ENCODE peak calls at places on chromosomes 6 and 20, in ten cellular contexts. R is mesendoderm, W is SK-N-SH, N is GM23338, Y is Karpas-422, B is astrocyte, Z is HepG2, M is HCT116, V is GM12878, E is H9. A is an unnamed sample.

GRCh38 chr20:60572991-60573390 is 614.8 kb downstream of the CDH26 start:
- DNase-seq in R (no peak), W (no peak), N (no peak), Y (no peak), B (no peak), Z (no peak), M (no peak), V (no peak), E (no peak), A (no peak)

GRCh38 chr20:49983848-49984408 is 1.1 kb downstream of the SNAI1 start:
- DNase-seq in R (peak; percentile 31), W (peak; percentile 61), N (no peak), Y (peak; percentile 35), B (peak; percentile 25), Z (no peak), M (no peak), V (no peak), E (no peak), A (no peak)

GRCh38 chr6:170489836-170490235 is 63.3 kb downstream of the PSMB1 start:
- DNase-seq in R (no peak), W (no peak), N (no peak), Y (no peak), B (no peak), Z (no peak), M (no peak), V (no peak), E (no peak), A (no peak)

GRCh38 chr6:33787336-33787953 is 1.5 kb downstream of the LEMD2 start:
- DNase-seq in R (peak; percentile 72), W (no peak), N (no peak), Y (no peak), B (peak; percentile 54), Z (no peak), M (no peak), V (no peak), E (no peak), A (no peak)

GRCh38 chr6:108492131-108492766 is 68.5 kb upstream of the FOXO3 start:
- DNase-seq in R (peak; percentile 28), W (peak; percentile 39), N (peak; percentile 46), Y (peak; percentile 77), B (peak; percentile 36), Z (peak; percentile 25), M (peak; percentile 36), V (no peak), E (no peak), A (peak; percentile 63)

GRCh38 chr6:39051399-39052122 is 3.0 kb downstream of the GLP1R start:
- DNase-seq in R (no peak), W (no peak), N (no peak), Y (no peak), B (no peak), Z (no peak), M (no peak), V (no peak), E (no peak), A (no peak)

GRCh38 chr6:116355796-116356195 is 15.0 kb upstream of the DSE start:
- DNase-seq in R (no peak), W (no peak), N (no peak), Y (no peak), B (no peak), Z (no peak), M (no peak), V (no peak), E (no peak), A (no peak)

GRCh38 chr6:156809034-156809433 is 31.9 kb downstream of the ARID1B start:
- DNase-seq in R (no peak), W (no peak), N (no peak), Y (peak; percentile 83), B (peak; percentile 37), Z (no peak), M (no peak), V (peak; percentile 55), E (no peak), A (no peak)

GRCh38 chr6:48809700-48810099 is 653.4 kb downstream of the MMUT start:
- DNase-seq in R (no peak), W (no peak), N (no peak), Y (no peak), B (no peak), Z (no peak), M (no peak), V (no peak), E (no peak), A (no peak)

GRCh38 chr6:33632603-33633039 is 11.5 kb downstream of the ITPR3 start:
- DNase-seq in R (peak; percentile 94), W (peak; percentile 80), N (peak; percentile 95), Y (peak; percentile 80), B (no peak), Z (peak; percentile 75), M (peak; percentile 37), V (no peak), E (peak; percentile 94), A (peak; percentile 64)

GRCh38 chr6:42742116-42742894 is 3.6 kb downstream of the TBCC start:
- DNase-seq in R (no peak), W (peak; percentile 47), N (no peak), Y (peak; percentile 94), B (peak; percentile 81), Z (no peak), M (no peak), V (no peak), E (no peak), A (no peak)

GRCh38 chr6:89611666-89612065 is 26.9 kb downstream of the LYRM2 start:
- DNase-seq in R (no peak), W (no peak), N (no peak), Y (no peak), B (peak; percentile 48), Z (no peak), M (no peak), V (no peak), E (no peak), A (no peak)

GRCh38 chr6:11947063-11947462 is 65.0 kb upstream of the HIVEP1 start:
- DNase-seq in R (peak; percentile 47), W (no peak), N (peak; percentile 62), Y (peak; percentile 47), B (no peak), Z (no peak), M (no peak), V (no peak), E (no peak), A (no peak)
- H3K79me2 ChIP-seq in R (no peaks in the 10 kb centered on the region), W (no peaks in the 10 kb centered on the region), N (no peaks in the 10 kb centered on the region), Y (no peaks in the 10 kb centered on the region), B (no peaks in the 10 kb centered on the region), Z (no peaks in the 10 kb centered on the region), M (no peaks in the 10 kb centered on the region), V (no peaks in the 10 kb centered on the region), E (no peaks in the 10 kb centered on the region), A (no peaks in the 10 kb centered on the region)

DNA sequence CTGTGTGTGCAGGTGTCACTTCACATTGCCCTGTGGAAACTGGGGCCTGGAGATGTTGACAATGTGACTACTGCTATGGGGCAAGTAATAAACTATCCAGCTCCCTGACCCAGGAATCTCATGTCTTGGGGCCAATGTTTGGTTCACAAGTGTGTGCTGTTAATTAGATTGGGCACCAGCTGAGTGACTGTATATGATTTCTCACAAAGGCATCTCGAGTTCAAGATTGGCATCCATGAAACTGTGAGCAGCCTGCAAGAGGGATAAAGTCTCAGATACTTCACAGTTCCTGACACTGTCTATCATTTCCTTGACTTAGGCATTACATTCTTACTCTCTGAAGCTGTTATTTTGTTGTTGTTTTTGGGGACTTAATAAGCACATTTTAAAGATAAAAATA is 264.0 kb downstream of the PRKN start:
- DNase-seq in R (no peak), W (no peak), N (no peak), Y (no peak), B (no peak), Z (no peak), M (no peak), V (no peak), E (no peak), A (no peak)
- H3K4me1 ChIP-seq in R (no peaks in the 10 kb centered on the region), W (no peaks in the 10 kb centered on the region), N (no peaks in the 10 kb centered on the region), Y (no peaks in the 10 kb centered on the region), B (no peaks in the 10 kb centered on the region), Z (no peaks in the 10 kb centered on the region), M (no peaks in the 10 kb centered on the region), V (no peaks in the 10 kb centered on the region), E (no peaks in the 10 kb centered on the region), A (no peaks in the 10 kb centered on the region)

DNA sequence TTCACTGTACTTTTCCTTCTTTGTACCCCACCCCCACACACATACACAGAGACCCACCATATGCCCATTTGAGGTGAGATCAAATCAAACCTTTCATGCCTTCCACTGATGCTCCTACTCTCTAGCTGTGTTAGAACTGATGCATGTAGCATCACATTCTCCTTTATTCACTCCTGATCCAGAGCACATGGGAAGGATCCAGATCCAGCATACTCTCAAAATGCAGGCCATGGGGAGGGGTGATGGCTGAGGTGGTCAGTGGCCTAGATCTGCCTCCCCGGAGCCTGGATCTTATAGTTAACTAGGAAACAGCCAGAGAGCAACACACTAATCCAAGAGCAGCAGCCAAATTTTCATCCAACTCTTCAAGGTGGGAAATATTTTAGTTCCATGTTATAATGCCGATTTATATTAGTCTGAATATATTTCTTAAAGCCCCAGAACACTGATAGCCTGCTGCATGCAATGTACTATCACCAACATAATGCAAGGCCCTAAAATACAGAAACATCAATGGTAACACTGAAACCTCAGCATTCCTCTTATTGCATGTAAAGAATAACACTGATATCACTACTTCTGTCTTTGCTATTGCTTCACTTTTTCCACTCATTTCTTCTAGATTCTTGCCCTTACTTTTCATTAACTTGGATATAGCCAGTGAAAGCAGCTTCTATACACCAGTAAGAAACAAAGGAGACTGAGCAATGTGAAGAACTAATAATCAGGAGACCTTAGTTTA is 126.8 kb upstream of the BEND6 start:
- DNase-seq in R (peak; percentile 23), W (no peak), N (no peak), Y (no peak), B (peak; percentile 31), Z (no peak), M (no peak), V (no peak), E (no peak), A (no peak)
- H3K79me2 ChIP-seq in R (peaks cover 33% of the 10 kb centered on the region), W (peaks cover 93% of the 10 kb centered on the region), N (peaks cover 89% of the 10 kb centered on the region), Y (no peaks in the 10 kb centered on the region), B (peaks cover 88% of the 10 kb centered on the region), Z (no peaks in the 10 kb centered on the region), M (peaks cover 83% of the 10 kb centered on the region), V (peaks cover 71% of the 10 kb centered on the region), E (peaks cover 9% of the 10 kb centered on the region), A (peaks cover 65% of the 10 kb centered on the region)

GRCh38 chr6:7129360-7129759 is 21.6 kb downstream of the RREB1 start:
- DNase-seq in R (no peak), W (no peak), N (no peak), Y (no peak), B (no peak), Z (no peak), M (no peak), V (no peak), E (no peak), A (no peak)

GRCh38 chr6:7126759-7127158 is 19.0 kb downstream of the RREB1 start:
- DNase-seq in R (no peak), W (no peak), N (no peak), Y (no peak), B (no peak), Z (no peak), M (no peak), V (no peak), E (no peak), A (no peak)

GRCh38 chr6:7132398-7132797 is 24.6 kb downstream of the RREB1 start:
- DNase-seq in R (no peak), W (no peak), N (no peak), Y (no peak), B (no peak), Z (no peak), M (no peak), V (no peak), E (no peak), A (no peak)

GRCh38 chr6:7131390-7131789 is 23.6 kb downstream of the RREB1 start:
- DNase-seq in R (no peak), W (no peak), N (no peak), Y (no peak), B (no peak), Z (no peak), M (no peak), V (no peak), E (no peak), A (no peak)

GRCh38 chr6:7129784-7130569 is 22.2 kb downstream of the RREB1 start:
- DNase-seq in R (no peak), W (no peak), N (no peak), Y (no peak), B (peak; percentile 72), Z (peak; percentile 71), M (no peak), V (no peak), E (no peak), A (no peak)
- H3K4me1 ChIP-seq in R (no peaks in the 10 kb centered on the region), W (no peaks in the 10 kb centered on the region), N (no peaks in the 10 kb centered on the region), Y (peaks cover 8% of the 10 kb centered on the region), B (peaks cover 4% of the 10 kb centered on the region), Z (peaks cover 94% of the 10 kb centered on the region), M (peaks cover 13% of the 10 kb centered on the region), V (peaks cover 57% of the 10 kb centered on the region), E (no peaks in the 10 kb centered on the region), A (peaks cover 2% of the 10 kb centered on the region)